ENCODE peak calls at places on chromosomes 13 and 19, in four cellular contexts. One of them, this sample, is unnamed.

GRCh38 chr19:34165295-34165738 is 7.0 kb upstream of the LSM14A start:
- DNase-seq in body of pancreas: no peak
- DNase-seq in lower leg skin: no peak
- DNase-seq in astrocyte of the spinal cord: no peak
- DNase-seq in this sample: no peak

GRCh38 chr13:114108894-114109293 is 23.5 kb downstream of the RASA3 start:
- DNase-seq in body of pancreas: no peak
- DNase-seq in lower leg skin: no peak
- DNase-seq in astrocyte of the spinal cord: no peak
- DNase-seq in this sample: no peak

GRCh38 chr13:92806215-92806614 is 420.4 kb upstream of the GPC6 start:
- DNase-seq in body of pancreas: no peak
- DNase-seq in lower leg skin: no peak
- DNase-seq in astrocyte of the spinal cord: peak
- DNase-seq in this sample: no peak

GRCh38 chr13:80096383-80096782 is 244.5 kb downstream of the SPRY2 start:
- DNase-seq in body of pancreas: no peak
- DNase-seq in lower leg skin: no peak
- DNase-seq in astrocyte of the spinal cord: no peak
- DNase-seq in this sample: no peak

GRCh38 chr13:108200781-108201398 is 14.4 kb downstream of the LIG4 start:
- DNase-seq in body of pancreas: no peak
- DNase-seq in lower leg skin: no peak
- DNase-seq in astrocyte of the spinal cord: no peak
- DNase-seq in this sample: no peak

GRCh38 chr19:53927745-53928144 is 18.7 kb downstream of the CACNG7 start:
- DNase-seq in body of pancreas: peak
- DNase-seq in lower leg skin: no peak
- DNase-seq in astrocyte of the spinal cord: peak
- DNase-seq in this sample: no peak

GRCh38 chr13:73945871-73946270 is 188.3 kb downstream of the KLF12 start:
- DNase-seq in body of pancreas: no peak
- DNase-seq in lower leg skin: no peak
- DNase-seq in astrocyte of the spinal cord: peak
- DNase-seq in this sample: no peak

GRCh38 chr19:32652893-32653625 is 21.9 kb downstream of the ANKRD27 start:
- DNase-seq in body of pancreas: peak
- DNase-seq in lower leg skin: no peak
- DNase-seq in astrocyte of the spinal cord: peak
- DNase-seq in this sample: no peak

GRCh38 chr19:14614099-14614412 is 31.2 kb downstream of the CLEC17A start:
- DNase-seq in body of pancreas: no peak
- DNase-seq in lower leg skin: no peak
- DNase-seq in astrocyte of the spinal cord: no peak
- DNase-seq in this sample: no peak

GRCh38 chr19:49017041-49017665 is at the start of gene LHB:
- DNase-seq in body of pancreas: no peak
- DNase-seq in lower leg skin: no peak
- DNase-seq in astrocyte of the spinal cord: no peak
- DNase-seq in this sample: no peak

GRCh38 chr13:36362251-36362650 is 16.1 kb upstream of the SPART start:
- DNase-seq in body of pancreas: no peak
- DNase-seq in lower leg skin: no peak
- DNase-seq in astrocyte of the spinal cord: peak
- DNase-seq in this sample: no peak

GRCh38 chr19:4678881-4679379 is 8.8 kb upstream of the MYDGF start:
- DNase-seq in body of pancreas: no peak
- DNase-seq in lower leg skin: no peak
- DNase-seq in astrocyte of the spinal cord: peak
- DNase-seq in this sample: no peak

GRCh38 chr13:111409413-111409812 is 89.0 kb downstream of the TEX29 start:
- DNase-seq in body of pancreas: no peak
- DNase-seq in lower leg skin: no peak
- DNase-seq in astrocyte of the spinal cord: no peak
- DNase-seq in this sample: no peak

GRCh38 chr13:113489549-113490495 is 689 bp downstream of the DCUN1D2 start:
- DNase-seq in body of pancreas: peak
- DNase-seq in lower leg skin: no peak
- DNase-seq in astrocyte of the spinal cord: peak
- DNase-seq in this sample: no peak

GRCh38 chr19:4077800-4078683 is 11.3 kb upstream of the ZBTB7A start:
- DNase-seq in body of pancreas: no peak
- DNase-seq in lower leg skin: no peak
- DNase-seq in astrocyte of the spinal cord: no peak
- DNase-seq in this sample: no peak

GRCh38 chr19:5397804-5398692 is 57.2 kb upstream of the ZNRF4 start:
- DNase-seq in body of pancreas: no peak
- DNase-seq in lower leg skin: no peak
- DNase-seq in astrocyte of the spinal cord: no peak
- DNase-seq in this sample: no peak

GRCh38 chr13:33483471-33483870 is 197.9 kb upstream of the STARD13 start:
- DNase-seq in body of pancreas: no peak
- DNase-seq in lower leg skin: no peak
- DNase-seq in astrocyte of the spinal cord: no peak
- DNase-seq in this sample: no peak

GRCh38 chr13:33490461-33491327 is 205.1 kb upstream of the STARD13 start:
- DNase-seq in body of pancreas: no peak
- DNase-seq in lower leg skin: no peak
- DNase-seq in astrocyte of the spinal cord: no peak
- DNase-seq in this sample: no peak

GRCh38 chr13:33485247-33485646 is 199.7 kb upstream of the STARD13 start:
- DNase-seq in body of pancreas: no peak
- DNase-seq in lower leg skin: no peak
- DNase-seq in astrocyte of the spinal cord: no peak
- DNase-seq in this sample: no peak

GRCh38 chr13:33489563-33489962 is 204.0 kb upstream of the STARD13 start:
- DNase-seq in body of pancreas: no peak
- DNase-seq in lower leg skin: no peak
- DNase-seq in astrocyte of the spinal cord: no peak
- DNase-seq in this sample: no peak

DNA sequence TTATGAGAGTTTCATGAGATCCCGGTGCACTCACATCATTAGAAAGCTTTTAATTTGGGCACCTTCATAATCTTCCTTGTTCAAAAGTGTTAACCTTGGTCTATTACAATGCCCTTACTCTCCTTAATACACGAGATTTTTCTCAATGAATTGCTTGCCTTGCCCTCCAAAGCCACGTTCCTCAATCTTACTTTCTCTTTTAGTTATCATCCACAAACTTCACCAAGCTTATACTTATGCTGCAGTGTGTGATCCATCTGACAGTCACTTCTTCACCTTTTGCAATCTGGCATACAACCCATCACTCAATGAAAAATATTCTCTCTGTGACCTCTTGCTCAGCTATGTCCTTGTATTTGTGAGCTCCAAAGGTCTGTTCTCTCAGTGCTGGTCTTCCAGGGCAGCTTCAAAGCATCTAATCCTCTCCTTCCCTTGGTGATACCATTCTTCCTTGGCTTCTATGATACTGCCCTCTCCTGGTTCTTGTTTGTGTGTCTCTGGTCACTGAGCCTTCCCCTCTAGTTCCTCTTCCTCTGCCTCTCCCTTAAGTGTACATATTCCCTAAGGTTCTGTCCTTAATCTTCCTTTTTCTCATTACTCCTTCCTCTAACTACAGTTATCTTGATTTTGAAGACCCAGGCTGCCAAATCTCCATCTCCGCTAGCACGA is 202.2 kb upstream of the STARD13 start:
- DNase-seq in body of pancreas: no peak
- DNase-seq in lower leg skin: no peak
- DNase-seq in astrocyte of the spinal cord: peak
- DNase-seq in this sample: no peak
- TF ChIP-seq CTCF in body of pancreas: peak
- TF ChIP-seq CTCF in lower leg skin: no peak
- TF ChIP-seq CTCF in astrocyte of the spinal cord: peak
- TF ChIP-seq CTCF in this sample: no peak

DNA sequence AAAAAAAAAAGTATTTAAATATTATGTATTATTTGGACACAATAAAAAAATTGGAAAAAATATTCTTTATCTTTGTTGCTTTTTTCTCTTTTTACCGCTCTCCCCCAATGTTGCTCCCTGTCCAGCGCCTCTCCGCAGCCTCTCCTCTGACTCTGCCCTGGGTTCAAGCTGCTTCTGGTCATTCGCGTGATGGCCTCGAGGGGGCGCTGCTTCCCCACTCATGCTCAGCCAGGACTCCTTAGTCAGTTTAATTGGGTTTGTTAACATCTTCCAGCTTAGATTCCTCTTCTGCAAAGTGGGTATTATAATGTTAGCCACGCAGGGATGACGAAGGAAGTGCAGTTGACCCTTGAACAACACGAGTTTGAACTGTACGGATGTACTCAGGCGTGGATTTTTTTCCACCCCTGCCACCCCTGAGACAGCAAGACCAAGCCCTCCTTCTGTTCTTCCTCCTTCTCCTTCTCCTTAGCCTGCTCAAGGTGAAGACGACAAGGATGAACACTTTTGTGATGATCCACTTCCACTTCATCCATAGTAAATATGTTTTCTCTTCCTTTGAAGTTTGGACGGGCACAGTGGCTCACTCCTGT is 4.8 kb upstream of the NWD1 start:
- DNase-seq in body of pancreas: peak
- DNase-seq in lower leg skin: no peak
- DNase-seq in astrocyte of the spinal cord: peak
- DNase-seq in this sample: no peak
- TF ChIP-seq CTCF in body of pancreas: peak
- TF ChIP-seq CTCF in lower leg skin: peak
- TF ChIP-seq CTCF in astrocyte of the spinal cord: peak
- TF ChIP-seq CTCF in this sample: peak

GRCh38 chr13:30002577-30002976 is 152.2 kb upstream of the UBL3 start:
- DNase-seq in body of pancreas: no peak
- DNase-seq in lower leg skin: no peak
- DNase-seq in astrocyte of the spinal cord: peak
- DNase-seq in this sample: no peak
- TF ChIP-seq CTCF in body of pancreas: no peak
- TF ChIP-seq CTCF in lower leg skin: no peak
- TF ChIP-seq CTCF in astrocyte of the spinal cord: no peak
- TF ChIP-seq CTCF in this sample: no peak

DNA sequence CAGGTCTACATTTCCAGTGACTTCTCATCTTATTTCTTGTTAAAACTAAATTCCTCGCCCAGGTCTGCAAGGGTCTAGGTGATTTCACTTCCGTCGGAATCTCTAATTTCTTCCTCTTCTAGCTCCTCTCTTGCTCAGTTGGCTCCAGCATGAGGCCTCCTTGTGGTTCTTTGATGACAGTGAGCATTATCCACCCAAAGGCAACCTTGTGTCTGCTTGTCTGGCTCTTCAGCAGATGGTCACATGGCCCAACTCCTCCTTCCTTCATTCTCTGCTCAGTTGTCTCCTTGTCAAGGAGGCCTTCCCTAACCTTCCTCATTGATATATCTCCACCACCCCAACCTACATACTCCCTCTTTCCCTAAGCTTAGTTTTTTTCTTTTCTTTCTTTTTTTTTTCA is 1391.4 kb downstream of the EFNB2 start:
- DNase-seq in body of pancreas: no peak
- DNase-seq in lower leg skin: no peak
- DNase-seq in astrocyte of the spinal cord: no peak
- DNase-seq in this sample: no peak
- TF ChIP-seq CTCF in body of pancreas: no peak
- TF ChIP-seq CTCF in lower leg skin: no peak
- TF ChIP-seq CTCF in astrocyte of the spinal cord: no peak
- TF ChIP-seq CTCF in this sample: no peak

DNA sequence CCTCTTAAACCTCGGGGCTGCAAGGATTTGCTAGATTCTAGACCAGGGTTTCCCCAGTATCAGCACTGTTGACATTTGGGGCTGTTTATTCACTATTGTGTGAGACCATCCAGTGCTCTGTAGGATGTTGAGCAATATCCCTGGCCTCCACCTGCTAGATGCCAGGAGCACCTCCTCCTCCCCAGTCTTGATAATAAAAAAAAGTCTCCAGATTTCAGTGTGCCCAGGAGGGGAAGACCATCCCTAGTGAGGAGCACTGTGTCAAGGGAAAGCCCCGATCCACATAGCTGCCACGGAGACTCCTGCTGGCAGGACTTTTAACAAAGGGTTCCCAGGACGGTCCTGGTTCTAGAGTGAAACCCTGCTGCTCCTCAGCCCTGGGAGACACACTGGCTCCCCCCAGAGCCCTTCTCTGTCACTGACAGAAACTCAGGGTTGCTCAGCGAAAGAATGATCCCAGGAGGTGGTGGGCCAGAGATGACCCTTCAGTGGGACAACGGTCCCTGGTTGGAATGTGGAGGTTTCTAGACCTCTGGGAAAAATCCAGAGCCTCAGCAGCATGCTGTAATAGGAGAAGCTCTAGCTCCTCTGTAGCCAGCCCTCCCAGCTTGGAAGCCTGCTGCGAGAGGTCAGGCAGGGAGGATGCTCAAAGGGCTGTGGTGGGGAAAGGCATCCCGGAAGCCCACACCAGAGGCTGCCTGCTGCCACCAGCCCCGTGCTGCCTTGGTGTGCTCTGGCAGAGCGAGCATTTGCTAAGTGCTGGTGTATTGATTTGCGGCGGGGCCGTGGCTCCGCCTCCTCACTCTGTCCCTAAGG is 20.3 kb downstream of the LYL1 start:
- DNase-seq in body of pancreas: no peak
- DNase-seq in lower leg skin: no peak
- DNase-seq in astrocyte of the spinal cord: peak
- DNase-seq in this sample: no peak
- TF ChIP-seq CTCF in body of pancreas: no peak
- TF ChIP-seq CTCF in lower leg skin: no peak
- TF ChIP-seq CTCF in astrocyte of the spinal cord: peak
- TF ChIP-seq CTCF in this sample: peak

GRCh38 chr19:31353826-31354225 is 4.6 kb upstream of the TSHZ3 start:
- DNase-seq in body of pancreas: peak
- DNase-seq in lower leg skin: no peak
- DNase-seq in astrocyte of the spinal cord: no peak
- DNase-seq in this sample: no peak
- TF ChIP-seq CTCF in body of pancreas: no peak
- TF ChIP-seq CTCF in lower leg skin: no peak
- TF ChIP-seq CTCF in astrocyte of the spinal cord: no peak
- TF ChIP-seq CTCF in this sample: no peak

DNA sequence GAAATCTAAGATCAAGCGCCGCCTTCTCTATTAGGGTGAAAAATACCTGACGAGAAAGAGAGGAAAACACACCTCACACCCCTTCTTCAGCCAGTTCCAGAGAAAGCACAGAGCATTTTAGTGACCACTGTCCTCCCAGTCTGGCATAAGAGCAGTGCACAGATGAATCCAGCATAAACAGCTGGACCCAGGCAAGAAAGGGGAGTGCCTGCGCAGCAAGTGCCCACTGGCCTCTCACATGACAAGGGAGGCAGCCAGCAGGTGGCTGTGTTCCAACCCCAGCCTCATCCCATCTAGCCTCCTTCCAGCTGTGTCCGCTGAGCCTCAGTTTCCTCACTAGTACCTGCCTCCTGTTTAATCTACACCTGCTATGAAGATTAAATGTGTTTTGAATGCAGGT is 8.0 kb downstream of the MED26 start:
- DNase-seq in body of pancreas: no peak
- DNase-seq in lower leg skin: no peak
- DNase-seq in astrocyte of the spinal cord: no peak
- DNase-seq in this sample: no peak
- TF ChIP-seq CTCF in body of pancreas: no peak
- TF ChIP-seq CTCF in lower leg skin: no peak
- TF ChIP-seq CTCF in astrocyte of the spinal cord: no peak
- TF ChIP-seq CTCF in this sample: no peak